ENCODE peak calls at places on chromosomes 3 and 15, in ten cellular contexts. O is LoVo; Z is activated CD4-positive, alpha-beta memory T cell treated with anti-CD3 and anti-CD28 coated beads for 36 hours; E is activated effector memory CD4-positive, alpha-beta T cell treated with anti-CD3 and anti-CD28 coated beads, Interleukin-2, amount 50 U/mL, for 16 hours; W is HTR-8/SVneo; H is stimulated activated CD4-positive, alpha-beta T cell treated with anti-CD3 and anti-CD28 coated beads, Interleukin-1b, Interleukin-23, amount 100 ng/mL, for 4 hours; M is B cell; F is NCI-H2107; Y is lower leg skin; R is ELR. U is an unnamed sample.

GRCh38 chr15:52528465-52529288 is at the start of gene MYO5A:
- DNase-seq in E (peak), Z (peak), M (peak), F (peak), O (peak), H (peak), R (peak), Y (peak), W (peak), U (peak)

GRCh38 chr3:127750226-127751031 is 71.9 kb downstream of the MGLL start:
- DNase-seq in M (peak), Y (no peak), H (no peak), F (peak), E (peak), R (peak), W (no peak), O (no peak), Z (peak), U (no peak)

GRCh38 chr3:125125822-125126245 is 70.0 kb upstream of the HEG1 start:
- DNase-seq in F (no peak), E (no peak), H (no peak), W (peak), Y (no peak), Z (peak), O (no peak), R (peak), M (no peak), U (no peak)

GRCh38 chr3:58569287-58570001 is 7.7 kb downstream of the FAM107A start:
- DNase-seq in Y (no peak), W (no peak), M (no peak), F (no peak), E (peak), O (no peak), R (no peak), H (no peak), Z (no peak), U (no peak)

GRCh38 chr3:835096-835495 is 257.7 kb upstream of the CNTN6 start:
- DNase-seq in F (no peak), Y (no peak), W (no peak), M (no peak), O (no peak), R (no peak), H (no peak), E (no peak), Z (no peak), U (no peak)

GRCh38 chr3:121992601-121993560 is 29.2 kb downstream of the ILDR1 start:
- DNase-seq in Z (no peak), H (no peak), E (no peak), W (no peak), Y (no peak), M (peak), O (no peak), F (no peak), R (no peak), U (no peak)

GRCh38 chr3:136336329-136337100 is 86.4 kb downstream of the PCCB start:
- DNase-seq in H (no peak), W (no peak), F (no peak), M (no peak), E (no peak), Y (no peak), O (no peak), R (no peak), Z (no peak), U (no peak)

GRCh38 chr15:66042624-66043023 is 173.3 kb downstream of the RAB11A start:
- DNase-seq in F (no peak), E (no peak), Y (no peak), Z (no peak), O (no peak), M (no peak), R (no peak), H (no peak), W (no peak), U (no peak)

GRCh38 chr3:3998140-3998977 is 199.1 kb downstream of the LRRN1 start:
- DNase-seq in W (no peak), M (no peak), O (peak), E (no peak), Y (no peak), H (no peak), Z (peak), F (no peak), R (peak), U (peak)

GRCh38 chr15:101126618-101127502 is 125.0 kb downstream of the CHSY1 start:
- DNase-seq in Y (no peak), W (no peak), F (no peak), H (peak), Z (peak), R (peak), E (no peak), M (no peak), O (no peak), U (no peak)

GRCh38 chr3:106333911-106334618 is 465.3 kb upstream of the CBLB start:
- DNase-seq in O (no peak), M (peak), H (peak), Z (peak), R (peak), Y (no peak), W (no peak), E (peak), F (no peak), U (peak)

GRCh38 chr3:185363662-185364203 is 797 bp downstream of the MAP3K13 start:
- DNase-seq in M (no peak), R (no peak), F (peak), Z (no peak), W (no peak), H (no peak), E (no peak), Y (no peak), O (no peak), U (no peak)

GRCh38 chr3:128084675-128085021 is 32.4 kb downstream of the SEC61A1 start:
- DNase-seq in Z (no peak), F (no peak), H (no peak), E (no peak), Y (no peak), M (no peak), O (no peak), W (no peak), R (no peak), U (no peak)

GRCh38 chr3:4988815-4989648 is 9.8 kb downstream of the BHLHE40 start:
- DNase-seq in Z (no peak), H (no peak), O (peak), E (no peak), M (no peak), W (no peak), Y (peak), R (no peak), F (no peak), U (no peak)

GRCh38 chr3:187261541-187261969 is 30.0 kb downstream of the MASP1 start:
- DNase-seq in M (no peak), W (no peak), R (peak), F (no peak), E (no peak), Z (no peak), H (no peak), Y (no peak), O (no peak), U (no peak)

GRCh38 chr15:37019479-37020433 is 80.6 kb downstream of the MEIS2 start:
- DNase-seq in W (no peak), E (no peak), M (no peak), O (peak), F (peak), R (no peak), H (no peak), Y (no peak), Z (no peak), U (peak)

GRCh38 chr15:68114356-68114755 is 60.2 kb downstream of the PIAS1 start:
- DNase-seq in H (no peak), E (no peak), Z (no peak), W (no peak), R (peak), M (no peak), F (no peak), O (no peak), Y (no peak), U (no peak)

GRCh38 chr15:65033659-65034269 is 4.3 kb upstream of the MTFMT start:
- DNase-seq in Y (no peak), H (no peak), W (no peak), F (no peak), O (peak), Z (peak), M (no peak), E (no peak), R (peak), U (peak)

GRCh38 chr15:70424937-70425411 is 327.3 kb upstream of the TLE3 start:
- DNase-seq in Z (peak), R (no peak), F (no peak), E (no peak), H (no peak), O (no peak), W (no peak), M (no peak), Y (no peak), U (no peak)

U was measured in HT-29.